ENCODE peak calls at places on chromosomes 2 and 18, in ten cellular contexts. One of them, this sample, is unnamed.

GRCh38 chr2:241272298-241272721 is 43.2 kb downstream of the HDLBP start:
- DNase-seq in cardiac muscle cell: peak; percentile 34
- DNase-seq in head of caudate nucleus: no peak
- DNase-seq in renal cortical epithelial cell: no peak
- DNase-seq in GM23248: peak; percentile 78
- DNase-seq in AG08396: peak; percentile 47
- DNase-seq in GM12865: peak; percentile 52
- DNase-seq in NCI-H774: no peak
- DNase-seq in cardiac fibroblast: no peak
- DNase-seq in stimulated activated CD4-positive, alpha-beta T cell treated with anti-CD3 and anti-CD28 coated beads, Interleukin-15, amount 100 ng/mL, for 24 hours: peak; percentile 31
- DNase-seq in this sample: no peak

GRCh38 chr2:136527560-136527959 is 237.8 kb upstream of the THSD7B start:
- DNase-seq in renal cortical epithelial cell: peak; percentile 21
- DNase-seq in GM12865: peak; percentile 45
- DNase-seq in AG08396: no peak
- DNase-seq in NCI-H774: no peak
- DNase-seq in cardiac fibroblast: peak; percentile 20
- DNase-seq in head of caudate nucleus: no peak
- DNase-seq in stimulated activated CD4-positive, alpha-beta T cell treated with anti-CD3 and anti-CD28 coated beads, Interleukin-15, amount 100 ng/mL, for 24 hours: no peak
- DNase-seq in GM23248: peak; percentile 29
- DNase-seq in cardiac muscle cell: peak; percentile 2
- DNase-seq in this sample: no peak

GRCh38 chr2:202311823-202312388 is 46.3 kb downstream of the NOP58 start:
- DNase-seq in GM23248: no peak
- DNase-seq in cardiac fibroblast: no peak
- DNase-seq in NCI-H774: no peak
- DNase-seq in cardiac muscle cell: no peak
- DNase-seq in AG08396: no peak
- DNase-seq in head of caudate nucleus: no peak
- DNase-seq in GM12865: no peak
- DNase-seq in renal cortical epithelial cell: no peak
- DNase-seq in stimulated activated CD4-positive, alpha-beta T cell treated with anti-CD3 and anti-CD28 coated beads, Interleukin-15, amount 100 ng/mL, for 24 hours: no peak
- DNase-seq in this sample: peak; percentile 47

GRCh38 chr2:42585779-42586178 is 17.3 kb downstream of the MTA3 start:
- DNase-seq in NCI-H774: no peak
- DNase-seq in GM12865: no peak
- DNase-seq in stimulated activated CD4-positive, alpha-beta T cell treated with anti-CD3 and anti-CD28 coated beads, Interleukin-15, amount 100 ng/mL, for 24 hours: no peak
- DNase-seq in head of caudate nucleus: no peak
- DNase-seq in cardiac fibroblast: no peak
- DNase-seq in AG08396: no peak
- DNase-seq in GM23248: no peak
- DNase-seq in renal cortical epithelial cell: peak; percentile 68
- DNase-seq in cardiac muscle cell: no peak
- DNase-seq in this sample: no peak

GRCh38 chr2:217338306-217338916 is 478.5 kb upstream of the TNP1 start:
- DNase-seq in stimulated activated CD4-positive, alpha-beta T cell treated with anti-CD3 and anti-CD28 coated beads, Interleukin-15, amount 100 ng/mL, for 24 hours: no peak
- DNase-seq in NCI-H774: no peak
- DNase-seq in GM23248: peak; percentile 92
- DNase-seq in head of caudate nucleus: no peak
- DNase-seq in cardiac fibroblast: peak; percentile 74
- DNase-seq in GM12865: no peak
- DNase-seq in AG08396: peak; percentile 55
- DNase-seq in cardiac muscle cell: peak; percentile 47
- DNase-seq in renal cortical epithelial cell: peak; percentile 46
- DNase-seq in this sample: peak; percentile 53

GRCh38 chr18:12841070-12841469 is 43.0 kb downstream of the PTPN2 start:
- DNase-seq in NCI-H774: no peak
- DNase-seq in GM12865: no peak
- DNase-seq in head of caudate nucleus: no peak
- DNase-seq in GM23248: no peak
- DNase-seq in cardiac fibroblast: no peak
- DNase-seq in stimulated activated CD4-positive, alpha-beta T cell treated with anti-CD3 and anti-CD28 coated beads, Interleukin-15, amount 100 ng/mL, for 24 hours: no peak
- DNase-seq in renal cortical epithelial cell: peak; percentile 36
- DNase-seq in cardiac muscle cell: no peak
- DNase-seq in AG08396: no peak
- DNase-seq in this sample: no peak

GRCh38 chr18:58527116-58528010 is 101.5 kb downstream of the ALPK2 start:
- DNase-seq in renal cortical epithelial cell: peak; percentile 88
- DNase-seq in head of caudate nucleus: no peak
- DNase-seq in cardiac muscle cell: peak; percentile 7
- DNase-seq in GM23248: peak; percentile 76
- DNase-seq in cardiac fibroblast: peak; percentile 54
- DNase-seq in stimulated activated CD4-positive, alpha-beta T cell treated with anti-CD3 and anti-CD28 coated beads, Interleukin-15, amount 100 ng/mL, for 24 hours: no peak
- DNase-seq in GM12865: no peak
- DNase-seq in NCI-H774: no peak
- DNase-seq in AG08396: no peak
- DNase-seq in this sample: no peak

GRCh38 chr18:35324926-35325655 is 19.1 kb downstream of the ZNF24 start:
- DNase-seq in AG08396: no peak
- DNase-seq in GM23248: peak; percentile 17
- DNase-seq in cardiac fibroblast: peak; percentile 29
- DNase-seq in stimulated activated CD4-positive, alpha-beta T cell treated with anti-CD3 and anti-CD28 coated beads, Interleukin-15, amount 100 ng/mL, for 24 hours: no peak
- DNase-seq in GM12865: no peak
- DNase-seq in head of caudate nucleus: no peak
- DNase-seq in NCI-H774: no peak
- DNase-seq in cardiac muscle cell: no peak
- DNase-seq in renal cortical epithelial cell: no peak
- DNase-seq in this sample: no peak

GRCh38 chr2:186879312-186879711 is 30.3 kb upstream of the ZSWIM2 start:
- DNase-seq in renal cortical epithelial cell: peak; percentile 15
- DNase-seq in GM23248: peak; percentile 3
- DNase-seq in cardiac fibroblast: peak; percentile 22
- DNase-seq in cardiac muscle cell: no peak
- DNase-seq in GM12865: no peak
- DNase-seq in AG08396: no peak
- DNase-seq in stimulated activated CD4-positive, alpha-beta T cell treated with anti-CD3 and anti-CD28 coated beads, Interleukin-15, amount 100 ng/mL, for 24 hours: no peak
- DNase-seq in NCI-H774: no peak
- DNase-seq in head of caudate nucleus: no peak
- DNase-seq in this sample: no peak

GRCh38 chr2:61538920-61539559 is 884 bp upstream of the XPO1 start:
- DNase-seq in cardiac fibroblast: peak; percentile 50
- DNase-seq in AG08396: peak; percentile 8
- DNase-seq in cardiac muscle cell: peak; percentile 39
- DNase-seq in GM23248: peak; percentile 65
- DNase-seq in head of caudate nucleus: peak; percentile 79
- DNase-seq in stimulated activated CD4-positive, alpha-beta T cell treated with anti-CD3 and anti-CD28 coated beads, Interleukin-15, amount 100 ng/mL, for 24 hours: peak; percentile 69
- DNase-seq in GM12865: peak; percentile 64
- DNase-seq in renal cortical epithelial cell: peak; percentile 41
- DNase-seq in NCI-H774: peak; percentile 15
- DNase-seq in this sample: peak; percentile 37

GRCh38 chr18:22223263-22223960 is 54.0 kb downstream of the GATA6 start:
- DNase-seq in renal cortical epithelial cell: peak; percentile 95
- DNase-seq in cardiac fibroblast: peak; percentile 91
- DNase-seq in GM12865: no peak
- DNase-seq in head of caudate nucleus: no peak
- DNase-seq in GM23248: peak; percentile 99
- DNase-seq in cardiac muscle cell: peak; percentile 81
- DNase-seq in NCI-H774: peak; percentile 60
- DNase-seq in stimulated activated CD4-positive, alpha-beta T cell treated with anti-CD3 and anti-CD28 coated beads, Interleukin-15, amount 100 ng/mL, for 24 hours: peak; percentile 2
- DNase-seq in AG08396: peak; percentile 68
- DNase-seq in this sample: no peak

GRCh38 chr2:68318686-68319396 is 908 bp downstream of the CNRIP1 start:
- DNase-seq in cardiac fibroblast: peak; percentile 49
- DNase-seq in cardiac muscle cell: peak; percentile 17
- DNase-seq in AG08396: peak; percentile 34
- DNase-seq in stimulated activated CD4-positive, alpha-beta T cell treated with anti-CD3 and anti-CD28 coated beads, Interleukin-15, amount 100 ng/mL, for 24 hours: no peak
- DNase-seq in GM12865: no peak
- DNase-seq in renal cortical epithelial cell: no peak
- DNase-seq in NCI-H774: no peak
- DNase-seq in head of caudate nucleus: peak; percentile 67
- DNase-seq in GM23248: peak; percentile 53
- DNase-seq in this sample: peak; percentile 56

GRCh38 chr2:239947361-239948045 is 77.6 kb downstream of the NDUFA10 start:
- DNase-seq in renal cortical epithelial cell: no peak
- DNase-seq in cardiac muscle cell: no peak
- DNase-seq in GM23248: no peak
- DNase-seq in stimulated activated CD4-positive, alpha-beta T cell treated with anti-CD3 and anti-CD28 coated beads, Interleukin-15, amount 100 ng/mL, for 24 hours: no peak
- DNase-seq in AG08396: no peak
- DNase-seq in NCI-H774: no peak
- DNase-seq in GM12865: no peak
- DNase-seq in cardiac fibroblast: no peak
- DNase-seq in head of caudate nucleus: peak; percentile 88
- DNase-seq in this sample: peak; percentile 79

GRCh38 chr2:234392230-234392629 is 104.7 kb downstream of the ARL4C start:
- DNase-seq in GM12865: no peak
- DNase-seq in cardiac fibroblast: no peak
- DNase-seq in cardiac muscle cell: no peak
- DNase-seq in AG08396: no peak
- DNase-seq in GM23248: no peak
- DNase-seq in stimulated activated CD4-positive, alpha-beta T cell treated with anti-CD3 and anti-CD28 coated beads, Interleukin-15, amount 100 ng/mL, for 24 hours: no peak
- DNase-seq in renal cortical epithelial cell: no peak
- DNase-seq in NCI-H774: no peak
- DNase-seq in head of caudate nucleus: no peak
- DNase-seq in this sample: no peak

GRCh38 chr18:24019641-24020331 is 5.2 kb downstream of the TTC39C start:
- DNase-seq in AG08396: no peak
- DNase-seq in NCI-H774: no peak
- DNase-seq in renal cortical epithelial cell: no peak
- DNase-seq in GM12865: peak; percentile 93
- DNase-seq in GM23248: no peak
- DNase-seq in head of caudate nucleus: no peak
- DNase-seq in stimulated activated CD4-positive, alpha-beta T cell treated with anti-CD3 and anti-CD28 coated beads, Interleukin-15, amount 100 ng/mL, for 24 hours: peak; percentile 58
- DNase-seq in cardiac fibroblast: no peak
- DNase-seq in cardiac muscle cell: no peak
- DNase-seq in this sample: no peak